ENCODE peak calls at places on chromosomes 5 and 9, in five cellular contexts. T is activated naive CD4-positive, alpha-beta T cell treated with anti-CD3 and anti-CD28 coated beads for 36 hours; C is iPS-NIHi11; L is sigmoid colon; W is ACHN. X is an unnamed sample.

GRCh38 chr9:129933215-129933614 is 98.0 kb downstream of the USP20 start:
- DNase-seq in L (no peak), T (no peak), C (no peak), W (no peak), X (no peak)

GRCh38 chr9:111362526-111362925 is 32.5 kb upstream of the OR2K2 start:
- DNase-seq in C (no peak), T (no peak), L (no peak), W (no peak), X (no peak)

GRCh38 chr9:98365227-98365669 is 109.8 kb upstream of the TBC1D2 start:
- DNase-seq in L (no peak), C (no peak), W (peak; percentile 22), T (peak; percentile 42), X (no peak)

GRCh38 chr5:54357371-54358058 is 47.1 kb upstream of the ARL15 start:
- DNase-seq in C (no peak), T (no peak), W (no peak), L (no peak), X (no peak)

GRCh38 chr9:17900604-17901003 is 321.7 kb downstream of the SH3GL2 start:
- DNase-seq in L (no peak), C (no peak), W (no peak), T (no peak), X (no peak)

GRCh38 chr9:89179535-89179919 is 909 bp upstream of the SHC3 start:
- DNase-seq in C (no peak), W (peak; percentile 49), L (no peak), T (no peak), X (no peak)

GRCh38 chr9:125997510-125997823 is 250.3 kb downstream of the PBX3 start:
- DNase-seq in L (peak; percentile 38), C (no peak), T (no peak), W (no peak), X (no peak)

GRCh38 chr5:61401726-61402125 is 69.7 kb downstream of the ZSWIM6 start:
- DNase-seq in W (peak; percentile 38), L (no peak), T (no peak), C (peak; percentile 32), X (no peak)

GRCh38 chr5:39570418-39571027 is 145.7 kb upstream of the DAB2 start:
- DNase-seq in C (no peak), L (no peak), W (peak; percentile 49), T (no peak), X (no peak)

GRCh38 chr5:127292030-127292735 is 1.6 kb downstream of the MEGF10 start:
- DNase-seq in L (no peak), W (no peak), T (no peak), C (no peak), X (no peak)

GRCh38 chr5:83562817-83563557 is 91.4 kb downstream of the VCAN start:
- DNase-seq in W (no peak), T (no peak), L (no peak), C (no peak), X (no peak)

GRCh38 chr5:171365351-171365750 is 22.3 kb upstream of the NPM1 start:
- DNase-seq in L (no peak), W (peak; percentile 13), C (peak; percentile 71), T (no peak), X (peak; percentile 4)

GRCh38 chr5:36585696-36586095 is 20.7 kb upstream of the SLC1A3 start:
- DNase-seq in W (no peak), C (no peak), L (no peak), T (no peak), X (no peak)

GRCh38 chr5:116375926-116376325 is 198.7 kb downstream of the SEMA6A start:
- DNase-seq in W (no peak), L (no peak), T (no peak), C (peak; percentile 22), X (no peak)

GRCh38 chr9:29208670-29209069 is 1635.4 kb upstream of the C9orf72 start:
- DNase-seq in C (no peak), T (no peak), L (no peak), W (peak; percentile 2), X (no peak)

GRCh38 chr5:142324377-142324870 is 397 bp downstream of the SPRY4 start:
- DNase-seq in W (peak; percentile 55), L (peak; percentile 69), C (no peak), T (no peak), X (no peak)

GRCh38 chr5:10524376-10525123 is 39.3 kb upstream of the ANKRD33B start:
- DNase-seq in L (no peak), W (peak; percentile 55), C (no peak), T (no peak), X (peak; percentile 72)

GRCh38 chr9:2338770-2339169 is 282.8 kb upstream of the VLDLR start:
- DNase-seq in L (no peak), C (no peak), T (no peak), W (no peak), X (no peak)

GRCh38 chr5:60522299-60522915 is 177.6 kb downstream of the DEPDC1B start:
- DNase-seq in W (no peak), C (no peak), T (no peak), L (no peak), X (no peak)

GRCh38 chr5:143557061-143557818 is 153.8 kb upstream of the NR3C1 start:
- DNase-seq in W (no peak), T (no peak), C (no peak), L (no peak), X (no peak)

GRCh38 chr5:88786217-88786560 is 96.8 kb downstream of the MEF2C start:
- DNase-seq in T (no peak), L (no peak), C (no peak), W (peak; percentile 47), X (no peak)

GRCh38 chr5:122313001-122313402 is 965 bp downstream of the SNCAIP start:
- DNase-seq in W (no peak), L (no peak), T (no peak), C (no peak), X (no peak)

GRCh38 chr5:157303667-157304327 is 37.9 kb downstream of the CYFIP2 start:
- DNase-seq in W (no peak), L (no peak), T (peak; percentile 82), C (peak; percentile 75), X (no peak)

GRCh38 chr5:135213466-135214239 is 179.6 kb upstream of the PITX1 start:
- DNase-seq in L (peak; percentile 56), C (no peak), T (no peak), W (no peak), X (peak; percentile 65)

GRCh38 chr5:146016764-146017484 is 80.5 kb downstream of the SH3RF2 start:
- DNase-seq in W (no peak), T (no peak), C (no peak), L (no peak), X (no peak)

GRCh38 chr9:21803674-21804048 is 1.2 kb downstream of the MTAP start:
- DNase-seq in W (no peak), L (no peak), T (no peak), C (no peak), X (no peak)

GRCh38 chr9:116506685-116507084 is 180.4 kb upstream of the TRIM32 start:
- DNase-seq in L (no peak), T (no peak), C (no peak), W (no peak), X (no peak)

GRCh38 chr9:82621446-82621845 is 441.5 kb downstream of the RASEF start:
- DNase-seq in W (no peak), C (no peak), L (no peak), T (no peak), X (no peak)

GRCh38 chr9:121759996-121760395 is 108.6 kb downstream of the DAB2IP start:
- DNase-seq in L (no peak), C (no peak), W (no peak), T (no peak), X (no peak)

GRCh38 chr9:130213898-130214761 is 41.9 kb downstream of the NCS1 start:
- DNase-seq in T (no peak), L (no peak), C (peak; percentile 64), W (no peak), X (no peak)

GRCh38 chr5:151002681-151003502 is 17.5 kb upstream of the GPX3 start:
- DNase-seq in T (no peak), W (no peak), L (no peak), C (no peak), X (no peak)

GRCh38 chr9:80839821-80840670 is 849.3 kb downstream of the TLE1 start:
- DNase-seq in L (no peak), W (no peak), T (no peak), C (no peak), X (no peak)